ENCODE peak calls at places on chromosomes 2 and 18, in nine cellular contexts. A is GM03348, W is cardiac muscle cell, S is T-helper 9 cell, M is GM13977, L is SK-N-SH, F is NCI-H1092 treated with DMSO at 0.1 percent for 48 hours, C is head of caudate nucleus, N is GM12892. P is an unnamed sample.

GRCh38 chr18:8635087-8635486 is 25.9 kb downstream of the RAB12 start:
- DNase-seq in N (no peak), W (peak), L (no peak), S (no peak), C (no peak), A (no peak), F (no peak), M (no peak), P (no peak)

GRCh38 chr2:113233593-113234550 is 44.8 kb downstream of the PAX8 start:
- DNase-seq in S (no peak), W (no peak), N (no peak), F (no peak), A (peak), C (no peak), L (no peak), M (no peak), P (no peak)

GRCh38 chr2:140164449-140164848 is 1384.3 kb upstream of the NXPH2 start:
- DNase-seq in N (no peak), S (no peak), A (no peak), F (no peak), W (no peak), C (no peak), L (no peak), M (no peak), P (no peak)

GRCh38 chr2:1995584-1995983 is 251.3 kb upstream of the PXDN start:
- DNase-seq in L (no peak), A (no peak), W (no peak), F (no peak), S (no peak), M (no peak), N (no peak), C (no peak), P (no peak)

GRCh38 chr2:66494708-66495107 is 59.8 kb downstream of the MEIS1 start:
- DNase-seq in W (peak), S (no peak), M (no peak), N (no peak), A (peak), C (no peak), L (no peak), F (no peak), P (no peak)

GRCh38 chr2:3670376-3670775 is 12.4 kb downstream of the ALLC start:
- DNase-seq in A (no peak), M (no peak), C (no peak), W (no peak), L (no peak), N (no peak), F (no peak), S (no peak), P (no peak)

GRCh38 chr2:227717687-227718567 is at the start of gene SLC19A3:
- DNase-seq in F (peak), L (peak), S (no peak), W (peak), C (peak), N (no peak), M (no peak), A (peak), P (no peak)

GRCh38 chr18:45324489-45325111 is 290.7 kb upstream of the SLC14A2 start:
- DNase-seq in S (no peak), W (peak), N (no peak), F (peak), C (no peak), A (peak), L (no peak), M (no peak), P (no peak)

GRCh38 chr2:101518470-101519172 is 43.7 kb upstream of the RFX8 start:
- DNase-seq in F (peak), N (no peak), W (peak), L (peak), M (no peak), A (peak), S (no peak), C (peak), P (no peak)

GRCh38 chr2:46163804-46164569 is 133.2 kb upstream of the EPAS1 start:
- DNase-seq in N (no peak), M (no peak), L (no peak), C (no peak), W (peak), S (no peak), A (peak), F (no peak), P (no peak)

P was measured in GM18507.